ENCODE peak calls at places on chromosomes 7 and 10, in six cellular contexts. X, H, Q, R, V and W are unnamed samples.

GRCh38 chr7:7347045-7347444 is 164.7 kb downstream of the C1GALT1 start:
- DNase-seq in H (no peak), V (no peak), R (no peak), X (no peak), Q (no peak), W (no peak)

GRCh38 chr10:84269773-84270172 is 24.9 kb downstream of the RGR start:
- DNase-seq in H (no peak), X (peak), V (peak), Q (peak), R (no peak), W (no peak)

GRCh38 chr10:60883187-60883586 is 60.8 kb downstream of the RHOBTB1 start:
- DNase-seq in H (no peak), V (peak), Q (peak), X (no peak), R (peak), W (no peak)

GRCh38 chr10:25026463-25026862 is 10.1 kb downstream of the THNSL1 start:
- DNase-seq in Q (peak), H (no peak), V (no peak), X (no peak), R (peak), W (no peak)

GRCh38 chr7:81331061-81332018 is 412.5 kb upstream of the SEMA3C start:
- DNase-seq in R (no peak), H (no peak), V (no peak), X (no peak), Q (no peak), W (no peak)

GRCh38 chr7:46791180-46791579 is 790.7 kb downstream of the TNS3 start:
- DNase-seq in Q (no peak), X (no peak), H (no peak), R (no peak), V (no peak), W (no peak)

GRCh38 chr7:151168022-151168786 is 710 bp upstream of the GBX1 start:
- DNase-seq in X (no peak), R (peak), H (peak), Q (peak), V (no peak), W (peak)

GRCh38 chr10:1347525-1347924 is 291.3 kb downstream of the WDR37 start:
- DNase-seq in Q (no peak), V (no peak), X (no peak), R (no peak), H (no peak), W (no peak)

GRCh38 chr7:984361-985126 is 1.6 kb downstream of the CYP2W1 start:
- DNase-seq in X (no peak), R (no peak), H (no peak), Q (no peak), V (no peak), W (no peak)
- TF ChIP-seq CTCF in X (no peak), R (no peak), H (no peak), Q (no peak), V (no peak), W (no peak)

GRCh38 chr7:19442016-19442785 is 266.6 kb downstream of the POLR1F start:
- DNase-seq in X (peak), R (peak), V (peak), H (no peak), Q (peak), W (peak)
- TF ChIP-seq CTCF in X (peak), R (peak), V (peak), H (no peak), Q (peak), W (peak)

DNA sequence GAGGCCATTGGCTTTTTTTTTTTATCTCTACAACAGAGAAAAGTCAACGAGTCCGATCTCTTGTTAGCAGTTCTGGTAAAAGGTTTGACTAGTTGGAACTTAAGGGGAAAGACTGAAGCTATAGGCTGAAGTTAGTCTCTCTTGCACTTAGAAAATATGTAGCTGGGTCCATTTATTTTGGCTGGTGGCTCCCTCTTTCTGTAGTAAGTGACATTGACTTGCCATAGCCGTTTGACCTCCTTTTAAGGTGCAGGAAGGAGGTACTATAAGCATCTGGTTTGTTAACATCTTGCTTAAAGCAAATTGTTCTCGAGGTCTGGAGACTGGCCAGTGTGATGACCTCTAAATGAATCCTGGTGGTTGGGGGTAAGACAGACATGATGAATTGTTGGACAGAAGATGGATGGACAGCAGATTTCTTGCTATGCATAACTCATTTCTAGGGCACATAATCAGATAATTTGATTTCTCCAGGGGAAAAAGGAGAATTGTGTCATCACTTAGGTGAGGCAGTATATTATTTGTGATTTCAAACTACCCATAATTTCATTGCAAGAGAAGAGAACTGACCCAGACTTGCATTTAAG is 356.3 kb upstream of the GALNT17 start:
- DNase-seq in V (no peak), R (peak), H (no peak), X (no peak), Q (no peak), W (no peak)
- TF ChIP-seq CTCF in V (peak), R (peak), H (no peak), X (peak), Q (no peak), W (no peak)

GRCh38 chr7:136292365-136292764 is 315.2 kb upstream of the MTPN start:
- DNase-seq in Q (no peak), H (no peak), X (no peak), R (no peak), V (no peak), W (no peak)

GRCh38 chr7:136293272-136293671 is 316.1 kb upstream of the MTPN start:
- DNase-seq in X (no peak), R (no peak), Q (no peak), V (no peak), H (no peak), W (no peak)

GRCh38 chr7:136293841-136294391 is 316.8 kb upstream of the MTPN start:
- DNase-seq in H (no peak), Q (no peak), X (no peak), R (no peak), V (no peak), W (no peak)

GRCh38 chr7:136294977-136295376 is 317.8 kb upstream of the MTPN start:
- DNase-seq in V (no peak), H (no peak), R (no peak), X (no peak), Q (peak), W (no peak)
- TF ChIP-seq CTCF in V (no peak), H (no peak), R (peak), X (no peak), Q (peak), W (no peak)

GRCh38 chr10:3085785-3086567 is 18.6 kb downstream of the PFKP start:
- DNase-seq in H (no peak), Q (no peak), X (no peak), R (no peak), V (no peak), W (no peak)
- TF ChIP-seq CTCF in H (no peak), Q (no peak), X (no peak), R (no peak), V (no peak), W (no peak)

GRCh38 chr7:157715071-157715937 is 378.5 kb downstream of the DNAJB6 start:
- DNase-seq in H (no peak), X (no peak), Q (no peak), R (no peak), V (no peak), W (no peak)
- TF ChIP-seq CTCF in H (no peak), X (no peak), Q (no peak), R (no peak), V (no peak), W (no peak)

DNA sequence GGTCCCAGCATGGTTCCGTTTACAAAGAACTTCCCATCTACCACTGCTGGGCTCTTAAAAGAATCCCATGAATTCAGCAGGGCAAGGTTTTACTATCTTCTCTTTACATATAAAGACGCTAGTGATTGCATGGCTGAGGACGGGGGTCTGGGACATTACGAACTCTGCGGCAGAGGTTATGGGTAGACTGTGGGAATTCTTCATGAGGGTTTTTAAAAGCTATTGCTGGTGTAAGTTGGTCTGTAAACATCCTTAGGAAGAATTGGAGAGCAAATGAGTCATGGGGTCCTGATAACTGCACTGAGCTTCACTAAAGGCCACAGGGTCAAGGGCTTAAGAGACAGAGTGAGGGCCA is 53.1 kb upstream of the TMEM72 start:
- DNase-seq in X (no peak), Q (no peak), V (no peak), H (no peak), R (no peak), W (no peak)
- TF ChIP-seq CTCF in X (no peak), Q (peak), V (no peak), H (no peak), R (no peak), W (no peak)

GRCh38 chr10:86163522-86164215 is 202.9 kb downstream of the GRID1 start:
- DNase-seq in H (no peak), X (no peak), V (no peak), Q (no peak), R (no peak), W (no peak)

GRCh38 chr10:86167101-86167761 is 199.4 kb downstream of the GRID1 start:
- DNase-seq in V (no peak), Q (no peak), H (no peak), X (no peak), R (no peak), W (no peak)

GRCh38 chr10:86164216-86164774 is 202.3 kb downstream of the GRID1 start:
- DNase-seq in Q (no peak), H (no peak), X (no peak), R (no peak), V (no peak), W (no peak)

GRCh38 chr10:86164912-86165311 is 201.7 kb downstream of the GRID1 start:
- DNase-seq in V (no peak), R (no peak), H (no peak), X (no peak), Q (no peak), W (no peak)

GRCh38 chr10:86165666-86166065 is 200.9 kb downstream of the GRID1 start:
- DNase-seq in H (no peak), Q (no peak), R (no peak), V (no peak), X (no peak), W (no peak)
- TF ChIP-seq CTCF in H (no peak), Q (no peak), R (no peak), V (no peak), X (no peak), W (no peak)

DNA sequence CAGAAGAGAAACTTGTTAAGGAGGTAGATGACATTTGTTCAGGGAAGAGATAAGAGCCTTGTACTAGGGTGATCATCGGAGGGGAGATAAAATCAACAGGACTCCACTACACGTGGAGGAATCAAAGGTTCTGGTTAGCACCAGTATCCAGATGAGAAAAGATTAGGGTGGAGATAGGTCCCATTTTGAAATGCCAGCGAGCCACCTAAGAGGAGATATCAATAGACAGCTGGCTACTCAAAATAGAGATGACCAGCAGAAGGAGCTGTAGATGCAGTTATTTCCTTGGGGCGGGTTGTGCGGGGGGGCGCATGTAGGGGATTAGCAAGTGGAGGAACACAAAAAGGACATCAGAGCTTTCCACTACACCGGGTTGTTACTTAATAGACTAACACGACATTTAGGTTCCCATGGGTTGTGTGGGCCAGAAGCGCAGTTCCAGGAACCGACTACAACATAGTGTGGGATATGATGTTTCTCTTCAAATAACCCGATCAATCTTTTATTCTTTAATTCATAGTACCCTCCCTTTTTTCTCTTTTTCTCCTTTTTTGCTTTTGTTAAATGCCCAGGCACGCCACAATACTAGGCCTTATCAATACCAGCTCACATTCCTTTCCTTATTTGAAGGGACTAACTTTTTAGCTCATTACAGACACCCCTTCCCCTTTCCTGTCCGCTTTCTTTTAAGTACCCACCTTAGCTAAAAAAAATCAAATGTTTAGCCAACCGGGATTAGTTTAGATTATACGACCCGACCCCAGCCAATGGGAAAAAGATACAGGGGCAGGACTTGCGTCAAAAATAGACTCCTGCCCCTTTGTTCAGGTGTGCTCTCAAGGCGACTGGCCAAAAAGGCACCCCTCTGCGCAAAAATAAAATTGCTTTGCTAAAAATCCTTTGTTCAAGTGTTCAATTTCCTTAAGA is 2.0 kb upstream of the KIF11 start:
- DNase-seq in H (peak), V (no peak), Q (peak), X (no peak), R (peak), W (peak)
- TF ChIP-seq CTCF in H (no peak), V (peak), Q (peak), X (peak), R (peak), W (no peak)